ENCODE peak calls at places on chromosomes 16 and 17, in six cellular contexts. U is nucleus accumbens; G is T-helper 17 cell; Z is NCI-H510A treated with DMSO at 0.1 percent for 48 hours; Y is CD8-positive, alpha-beta memory T cell; N is NCI-H1105. C is an unnamed sample.

GRCh38 chr17:59763861-59764260 is 56.4 kb downstream of the VMP1 start:
- DNase-seq in N (no peak), Y (no peak), G (no peak), U (no peak), Z (no peak), C (no peak)

GRCh38 chr16:84471966-84472365 is 32.5 kb downstream of the MEAK7 start:
- DNase-seq in U (no peak), G (no peak), N (no peak), Z (no peak), Y (no peak), C (no peak)

GRCh38 chr17:51563961-51564360 is 303.6 kb downstream of the UTP18 start:
- DNase-seq in N (no peak), Y (no peak), U (no peak), G (no peak), Z (no peak), C (no peak)

GRCh38 chr16:3022697-3023414 is 886 bp downstream of the HCFC1R1 start:
- DNase-seq in Y (no peak), Z (no peak), N (no peak), U (no peak), G (no peak), C (peak)

GRCh38 chr16:35485915-35486314 is 2026.5 kb downstream of the TP53TG3F start:
- DNase-seq in N (no peak), U (no peak), Y (no peak), G (no peak), Z (no peak), C (no peak)

GRCh38 chr16:50709061-50709695 is 15.8 kb downstream of the NOD2 start:
- DNase-seq in N (no peak), Y (no peak), Z (no peak), G (no peak), U (no peak), C (no peak)

GRCh38 chr17:41705271-41705991 is 6.7 kb upstream of the GAST start:
- DNase-seq in Y (no peak), G (no peak), U (no peak), Z (no peak), N (no peak), C (peak)

GRCh38 chr16:27174007-27174406 is 29.3 kb upstream of the KDM8 start:
- DNase-seq in G (peak), Y (peak), Z (peak), N (peak), U (no peak), C (peak)

GRCh38 chr17:59791603-59792457 is 84.4 kb downstream of the VMP1 start:
- DNase-seq in G (no peak), Z (no peak), Y (no peak), N (no peak), U (no peak), C (no peak)